ENCODE peak calls at places on chromosome 12, in five cellular contexts. One of them, this sample, is unnamed.

GRCh38 chr12:44076892-44077291 is 241.0 kb downstream of the TMEM117 start:
- DNase-seq in mesendoderm: no peak
- DNase-seq in effector memory CD4-positive, alpha-beta T cell: no peak
- DNase-seq in MM.1S: no peak
- DNase-seq in H1: no peak
- DNase-seq in this sample: no peak

GRCh38 chr12:111227476-111228420 is 141.1 kb downstream of the PHETA1 start:
- DNase-seq in H1: no peak
- DNase-seq in MM.1S: no peak
- DNase-seq in effector memory CD4-positive, alpha-beta T cell: no peak
- DNase-seq in mesendoderm: no peak
- DNase-seq in this sample: no peak

GRCh38 chr12:22904485-22904884 is 279.5 kb downstream of the ETNK1 start:
- DNase-seq in mesendoderm: no peak
- DNase-seq in H1: no peak
- DNase-seq in effector memory CD4-positive, alpha-beta T cell: no peak
- DNase-seq in MM.1S: no peak
- DNase-seq in this sample: no peak

GRCh38 chr12:106631797-106632196 is 49.0 kb downstream of the RFX4 start:
- DNase-seq in effector memory CD4-positive, alpha-beta T cell: no peak
- DNase-seq in H1: no peak
- DNase-seq in mesendoderm: no peak
- DNase-seq in MM.1S: no peak
- DNase-seq in this sample: no peak

GRCh38 chr12:125249066-125249824 is 184.0 kb downstream of the AACS start:
- DNase-seq in MM.1S: no peak
- DNase-seq in H1: no peak
- DNase-seq in mesendoderm: no peak
- DNase-seq in effector memory CD4-positive, alpha-beta T cell: no peak
- DNase-seq in this sample: no peak

GRCh38 chr12:46983959-46984833 is 95.2 kb upstream of the PCED1B start:
- DNase-seq in MM.1S: peak; percentile 68
- DNase-seq in H1: peak; percentile 53
- DNase-seq in effector memory CD4-positive, alpha-beta T cell: peak; percentile 7
- DNase-seq in mesendoderm: peak; percentile 88
- DNase-seq in this sample: peak; percentile 21

GRCh38 chr12:64997858-64998257 is 123.2 kb downstream of the WIF1 start:
- DNase-seq in H1: no peak
- DNase-seq in effector memory CD4-positive, alpha-beta T cell: no peak
- DNase-seq in mesendoderm: no peak
- DNase-seq in MM.1S: no peak
- DNase-seq in this sample: no peak

GRCh38 chr12:32533971-32534590 is 134.7 kb downstream of the FGD4 start:
- DNase-seq in MM.1S: peak; percentile 89
- DNase-seq in H1: no peak
- DNase-seq in effector memory CD4-positive, alpha-beta T cell: no peak
- DNase-seq in mesendoderm: peak; percentile 76
- DNase-seq in this sample: no peak

GRCh38 chr12:89494411-89495231 is 30.0 kb downstream of the GALNT4 start:
- DNase-seq in mesendoderm: no peak
- DNase-seq in H1: no peak
- DNase-seq in effector memory CD4-positive, alpha-beta T cell: no peak
- DNase-seq in MM.1S: no peak
- DNase-seq in this sample: no peak

GRCh38 chr12:104376650-104377506 is 73.3 kb downstream of the EID3 start:
- DNase-seq in H1: no peak
- DNase-seq in effector memory CD4-positive, alpha-beta T cell: no peak
- DNase-seq in MM.1S: no peak
- DNase-seq in mesendoderm: no peak
- DNase-seq in this sample: no peak

GRCh38 chr12:93653712-93654111 is 23.5 kb upstream of the CRADD start:
- DNase-seq in H1: no peak
- DNase-seq in effector memory CD4-positive, alpha-beta T cell: no peak
- DNase-seq in mesendoderm: no peak
- DNase-seq in MM.1S: no peak
- DNase-seq in this sample: no peak

GRCh38 chr12:22759769-22760674 is 135.1 kb downstream of the ETNK1 start:
- DNase-seq in H1: no peak
- DNase-seq in effector memory CD4-positive, alpha-beta T cell: no peak
- DNase-seq in MM.1S: no peak
- DNase-seq in mesendoderm: peak; percentile 90
- DNase-seq in this sample: no peak

GRCh38 chr12:69331482-69331845 is 16.7 kb upstream of the LYZ start:
- DNase-seq in mesendoderm: no peak
- DNase-seq in MM.1S: no peak
- DNase-seq in H1: no peak
- DNase-seq in effector memory CD4-positive, alpha-beta T cell: no peak
- DNase-seq in this sample: no peak

GRCh38 chr12:53670308-53670707 is 5.6 kb downstream of the ATP5MC2 start:
- DNase-seq in effector memory CD4-positive, alpha-beta T cell: no peak
- DNase-seq in MM.1S: no peak
- DNase-seq in H1: no peak
- DNase-seq in mesendoderm: no peak
- DNase-seq in this sample: no peak

DNA sequence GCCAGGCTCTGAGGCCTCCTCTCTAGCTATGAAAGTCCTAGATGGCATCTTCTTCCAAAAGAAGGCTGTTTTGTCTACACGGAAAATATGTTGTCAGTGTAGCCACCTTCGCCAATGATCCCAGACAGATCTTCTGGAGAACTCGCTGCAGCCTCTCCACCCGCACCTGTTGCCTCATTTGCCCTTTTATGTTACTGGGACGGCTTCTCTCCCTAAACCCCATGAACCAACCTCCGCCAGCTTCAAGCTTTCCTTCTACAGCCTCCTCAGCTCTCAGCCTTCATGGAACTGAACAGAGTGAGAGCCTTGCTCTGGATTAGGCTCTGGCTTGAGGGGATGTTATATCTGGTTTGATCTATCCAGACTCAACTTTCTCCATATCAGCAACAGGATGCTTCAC is 10.8 kb downstream of the P2RX2 start:
- DNase-seq in MM.1S: no peak
- DNase-seq in H1: no peak
- DNase-seq in effector memory CD4-positive, alpha-beta T cell: no peak
- DNase-seq in mesendoderm: no peak
- DNase-seq in this sample: no peak
- H3K36me3 ChIP-seq in MM.1S: no peaks in the 10 kb centered on the region
- H3K36me3 ChIP-seq in H1: peaks cover 65% of the 10 kb centered on the region
- H3K36me3 ChIP-seq in effector memory CD4-positive, alpha-beta T cell: peaks cover 38% of the 10 kb centered on the region
- H3K36me3 ChIP-seq in mesendoderm: peaks cover 31% of the 10 kb centered on the region
- H3K36me3 ChIP-seq in this sample: peaks cover 21% of the 10 kb centered on the region

GRCh38 chr12:66059670-66060069 is 70.9 kb downstream of the LLPH start:
- DNase-seq in effector memory CD4-positive, alpha-beta T cell: no peak
- DNase-seq in mesendoderm: no peak
- DNase-seq in H1: no peak
- DNase-seq in MM.1S: no peak
- DNase-seq in this sample: no peak

GRCh38 chr12:66062280-66062605 is 68.3 kb downstream of the LLPH start:
- DNase-seq in MM.1S: no peak
- DNase-seq in mesendoderm: no peak
- DNase-seq in effector memory CD4-positive, alpha-beta T cell: no peak
- DNase-seq in H1: no peak
- DNase-seq in this sample: no peak

GRCh38 chr12:66061076-66061475 is 69.5 kb downstream of the LLPH start:
- DNase-seq in MM.1S: no peak
- DNase-seq in effector memory CD4-positive, alpha-beta T cell: no peak
- DNase-seq in mesendoderm: peak; percentile 21
- DNase-seq in H1: no peak
- DNase-seq in this sample: no peak

GRCh38 chr12:66060361-66060907 is 70.1 kb downstream of the LLPH start:
- DNase-seq in MM.1S: no peak
- DNase-seq in effector memory CD4-positive, alpha-beta T cell: no peak
- DNase-seq in mesendoderm: no peak
- DNase-seq in H1: no peak
- DNase-seq in this sample: no peak

GRCh38 chr12:66061557-66062279 is 68.8 kb downstream of the LLPH start:
- DNase-seq in H1: no peak
- DNase-seq in mesendoderm: peak; percentile 85
- DNase-seq in MM.1S: no peak
- DNase-seq in effector memory CD4-positive, alpha-beta T cell: no peak
- DNase-seq in this sample: no peak
- H3K4me1 ChIP-seq in H1: peaks cover 4% of the 10 kb centered on the region
- H3K4me1 ChIP-seq in mesendoderm: peaks cover 5% of the 10 kb centered on the region
- H3K4me1 ChIP-seq in MM.1S: peaks cover 10% of the 10 kb centered on the region
- H3K4me1 ChIP-seq in effector memory CD4-positive, alpha-beta T cell: no peaks in the 10 kb centered on the region
- H3K4me1 ChIP-seq in this sample: peaks cover 7% of the 10 kb centered on the region

GRCh38 chr12:95857151-95857550 is 1.6 kb upstream of the SNRPF start:
- DNase-seq in H1: no peak
- DNase-seq in mesendoderm: peak; percentile 40
- DNase-seq in effector memory CD4-positive, alpha-beta T cell: no peak
- DNase-seq in MM.1S: no peak
- DNase-seq in this sample: no peak
- H3K4me3 ChIP-seq in H1: no peak overlapping the region
- H3K4me3 ChIP-seq in mesendoderm: no peak overlapping the region
- H3K4me3 ChIP-seq in effector memory CD4-positive, alpha-beta T cell: no peak overlapping the region
- H3K4me3 ChIP-seq in MM.1S: no peak overlapping the region
- H3K4me3 ChIP-seq in this sample: no peak overlapping the region

DNA sequence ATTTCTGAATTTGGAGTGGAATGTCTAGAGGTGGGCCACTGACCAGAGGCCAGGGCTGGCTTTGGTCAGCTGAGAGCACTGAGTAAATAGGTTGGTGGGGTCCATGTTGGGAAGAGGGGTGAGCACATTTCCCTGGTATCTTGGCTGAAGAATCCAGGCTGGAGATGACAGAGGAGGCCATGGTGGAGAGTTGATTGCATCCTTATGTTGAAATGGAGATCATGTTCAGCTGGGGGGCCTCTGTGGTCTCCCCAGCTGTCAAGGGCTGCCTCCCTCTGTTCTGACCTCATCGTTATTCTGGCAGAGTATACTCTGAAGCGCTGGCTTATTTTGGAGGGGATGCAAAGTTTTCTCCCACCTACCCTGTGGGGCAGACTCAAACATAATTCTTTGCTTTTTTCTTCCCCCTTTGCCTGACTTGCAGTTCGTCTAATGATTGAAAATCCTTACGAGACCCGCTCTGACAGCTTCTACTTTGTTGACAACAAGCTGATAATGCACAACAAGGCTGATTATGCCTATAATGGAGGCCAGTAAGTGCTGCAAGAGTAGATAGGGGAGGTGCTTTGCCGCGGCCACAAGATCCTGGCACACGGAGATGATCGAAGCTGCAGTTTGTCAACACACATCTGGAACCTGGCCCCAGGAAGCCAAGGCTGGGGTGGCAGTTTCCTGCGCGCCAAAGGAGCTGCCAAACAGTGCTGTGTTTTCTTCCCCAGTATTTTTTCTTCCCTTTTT is 6.0 kb upstream of the ACADS start:
- DNase-seq in effector memory CD4-positive, alpha-beta T cell: no peak
- DNase-seq in MM.1S: no peak
- DNase-seq in mesendoderm: no peak
- DNase-seq in H1: no peak
- DNase-seq in this sample: no peak
- H3K36me3 ChIP-seq in effector memory CD4-positive, alpha-beta T cell: peaks cover 51% of the 10 kb centered on the region
- H3K36me3 ChIP-seq in MM.1S: no peaks in the 10 kb centered on the region
- H3K36me3 ChIP-seq in mesendoderm: peaks cover 26% of the 10 kb centered on the region
- H3K36me3 ChIP-seq in H1: peaks cover 71% of the 10 kb centered on the region
- H3K36me3 ChIP-seq in this sample: peaks cover 44% of the 10 kb centered on the region

This sample was measured in CD4-positive, alpha-beta memory T cell.